ENCODE peak calls at places on chromosome 18, in nine cellular contexts. D is WTC11, J is Daoy, W is T-helper 1 cell, R is C1 segment of cervical spinal cord, T is bronchial epithelial cell, P is lung, B is NCI-H1436, E is HCT116. N is an unnamed sample.

GRCh38 chr18:5543854-5544389 is at the start of gene EPB41L3:
- DNase-seq in D (peak), J (peak), W (no peak), R (peak), T (no peak), P (no peak), B (peak), E (no peak), N (peak)

GRCh38 chr18:26459884-26460283 is 88.5 kb downstream of the KCTD1 start:
- DNase-seq in D (no peak), J (no peak), W (no peak), R (no peak), T (no peak), P (no peak), B (no peak), E (no peak), N (no peak)

GRCh38 chr18:23302852-23303527 is 150.1 kb upstream of the RIOK3 start:
- DNase-seq in D (no peak), J (peak), W (no peak), R (no peak), T (peak), P (no peak), B (no peak), E (no peak), N (peak)

GRCh38 chr18:50297621-50298442 is 10.3 kb upstream of the CXXC1 start:
- DNase-seq in D (peak), J (peak), W (peak), R (peak), T (peak), P (peak), B (peak), E (no peak), N (peak)

GRCh38 chr18:950882-951539 is 46.3 kb downstream of the ADCYAP1 start:
- DNase-seq in D (no peak), J (no peak), W (no peak), R (no peak), T (peak), P (no peak), B (no peak), E (no peak), N (no peak)

GRCh38 chr18:12819330-12819729 is 64.7 kb downstream of the PTPN2 start:
- DNase-seq in D (no peak), J (no peak), W (no peak), R (no peak), T (no peak), P (no peak), B (no peak), E (no peak), N (no peak)

GRCh38 chr18:70373062-70373519 is 84.2 kb downstream of the SOCS6 start:
- DNase-seq in D (no peak), J (peak), W (no peak), R (no peak), T (peak), P (no peak), B (no peak), E (peak), N (peak)

GRCh38 chr18:79644666-79645057 is 34.9 kb upstream of the CTDP1 start:
- DNase-seq in D (no peak), J (no peak), W (no peak), R (no peak), T (no peak), P (no peak), B (peak), E (no peak), N (no peak)

GRCh38 chr18:59376351-59376935 is 17.4 kb upstream of the LMAN1 start:
- DNase-seq in D (no peak), J (no peak), W (no peak), R (no peak), T (no peak), P (no peak), B (no peak), E (no peak), N (no peak)

GRCh38 chr18:13492314-13492713 is 234.0 kb downstream of the FAM210A start:
- DNase-seq in D (no peak), J (no peak), W (no peak), R (no peak), T (no peak), P (no peak), B (no peak), E (no peak), N (no peak)

GRCh38 chr18:75140296-75140695 is 68.6 kb downstream of the PTGR3 start:
- DNase-seq in D (no peak), J (no peak), W (no peak), R (no peak), T (no peak), P (no peak), B (no peak), E (no peak), N (no peak)

N was measured in GM03348.